ENCODE peak calls at places on chromosomes 1 and 21, in eight cellular contexts. One of them, this sample, is unnamed.

GRCh38 chr1:7390604-7391000 is 380.5 kb upstream of the VAMP3 start:
- DNase-seq in CD4-positive, alpha-beta T cell: no peak
- DNase-seq in Calu3: no peak
- DNase-seq in osteocyte: peak; percentile 62
- DNase-seq in mesothelial cell of epicardium: no peak
- DNase-seq in retinal pigment epithelial cell: no peak
- DNase-seq in AG09309: no peak
- DNase-seq in spleen: peak; percentile 66
- DNase-seq in this sample: no peak

GRCh38 chr1:2611034-2611501 is 21.7 kb downstream of the MMEL1 start:
- DNase-seq in CD4-positive, alpha-beta T cell: no peak
- DNase-seq in mesothelial cell of epicardium: no peak
- DNase-seq in spleen: peak; percentile 69
- DNase-seq in AG09309: no peak
- DNase-seq in retinal pigment epithelial cell: no peak
- DNase-seq in Calu3: peak; percentile 24
- DNase-seq in osteocyte: no peak
- DNase-seq in this sample: no peak

GRCh38 chr1:194227157-194227556 is 1040.7 kb upstream of the B3GALT2 start:
- DNase-seq in mesothelial cell of epicardium: no peak
- DNase-seq in CD4-positive, alpha-beta T cell: no peak
- DNase-seq in Calu3: no peak
- DNase-seq in AG09309: no peak
- DNase-seq in osteocyte: no peak
- DNase-seq in retinal pigment epithelial cell: no peak
- DNase-seq in spleen: no peak
- DNase-seq in this sample: no peak

GRCh38 chr1:51473716-51474115 is 45.4 kb downstream of the EPS15 start:
- DNase-seq in retinal pigment epithelial cell: no peak
- DNase-seq in Calu3: no peak
- DNase-seq in spleen: no peak
- DNase-seq in osteocyte: no peak
- DNase-seq in mesothelial cell of epicardium: no peak
- DNase-seq in CD4-positive, alpha-beta T cell: no peak
- DNase-seq in AG09309: no peak
- DNase-seq in this sample: no peak

GRCh38 chr1:224251741-224252146 is 68.7 kb downstream of the DEGS1 start:
- DNase-seq in spleen: no peak
- DNase-seq in CD4-positive, alpha-beta T cell: no peak
- DNase-seq in Calu3: no peak
- DNase-seq in AG09309: no peak
- DNase-seq in mesothelial cell of epicardium: no peak
- DNase-seq in retinal pigment epithelial cell: no peak
- DNase-seq in osteocyte: peak; percentile 4
- DNase-seq in this sample: no peak

GRCh38 chr1:85597709-85598108 is 17.1 kb downstream of the CCN1 start:
- DNase-seq in mesothelial cell of epicardium: no peak
- DNase-seq in osteocyte: no peak
- DNase-seq in retinal pigment epithelial cell: no peak
- DNase-seq in spleen: no peak
- DNase-seq in Calu3: no peak
- DNase-seq in AG09309: no peak
- DNase-seq in CD4-positive, alpha-beta T cell: no peak
- DNase-seq in this sample: no peak

GRCh38 chr1:229001467-229001866 is 266.2 kb downstream of the RHOU start:
- DNase-seq in osteocyte: no peak
- DNase-seq in CD4-positive, alpha-beta T cell: no peak
- DNase-seq in retinal pigment epithelial cell: no peak
- DNase-seq in AG09309: no peak
- DNase-seq in spleen: no peak
- DNase-seq in Calu3: no peak
- DNase-seq in mesothelial cell of epicardium: no peak
- DNase-seq in this sample: no peak

GRCh38 chr1:50419192-50419906 is 3.9 kb downstream of the DMRTA2 start:
- DNase-seq in CD4-positive, alpha-beta T cell: no peak
- DNase-seq in spleen: no peak
- DNase-seq in AG09309: no peak
- DNase-seq in retinal pigment epithelial cell: no peak
- DNase-seq in osteocyte: no peak
- DNase-seq in Calu3: peak; percentile 76
- DNase-seq in mesothelial cell of epicardium: no peak
- DNase-seq in this sample: no peak

GRCh38 chr21:42189860-42190491 is 29.0 kb upstream of the ABCG1 start:
- DNase-seq in Calu3: no peak
- DNase-seq in mesothelial cell of epicardium: no peak
- DNase-seq in AG09309: no peak
- DNase-seq in CD4-positive, alpha-beta T cell: no peak
- DNase-seq in osteocyte: peak; percentile 82
- DNase-seq in spleen: no peak
- DNase-seq in retinal pigment epithelial cell: no peak
- DNase-seq in this sample: peak; percentile 54

GRCh38 chr1:76138217-76138616 is 63.7 kb downstream of the ST6GALNAC3 start:
- DNase-seq in AG09309: no peak
- DNase-seq in Calu3: no peak
- DNase-seq in retinal pigment epithelial cell: no peak
- DNase-seq in osteocyte: no peak
- DNase-seq in mesothelial cell of epicardium: no peak
- DNase-seq in CD4-positive, alpha-beta T cell: no peak
- DNase-seq in spleen: no peak
- DNase-seq in this sample: no peak

GRCh38 chr1:53135735-53136114 is 6.7 kb downstream of the SLC1A7 start:
- DNase-seq in Calu3: no peak
- DNase-seq in osteocyte: no peak
- DNase-seq in mesothelial cell of epicardium: no peak
- DNase-seq in retinal pigment epithelial cell: no peak
- DNase-seq in AG09309: no peak
- DNase-seq in CD4-positive, alpha-beta T cell: no peak
- DNase-seq in spleen: peak; percentile 27
- DNase-seq in this sample: no peak

GRCh38 chr1:238517710-238518109 is 627.0 kb upstream of the ZP4 start:
- DNase-seq in mesothelial cell of epicardium: no peak
- DNase-seq in osteocyte: no peak
- DNase-seq in Calu3: no peak
- DNase-seq in AG09309: no peak
- DNase-seq in CD4-positive, alpha-beta T cell: no peak
- DNase-seq in spleen: no peak
- DNase-seq in retinal pigment epithelial cell: no peak
- DNase-seq in this sample: no peak

DNA sequence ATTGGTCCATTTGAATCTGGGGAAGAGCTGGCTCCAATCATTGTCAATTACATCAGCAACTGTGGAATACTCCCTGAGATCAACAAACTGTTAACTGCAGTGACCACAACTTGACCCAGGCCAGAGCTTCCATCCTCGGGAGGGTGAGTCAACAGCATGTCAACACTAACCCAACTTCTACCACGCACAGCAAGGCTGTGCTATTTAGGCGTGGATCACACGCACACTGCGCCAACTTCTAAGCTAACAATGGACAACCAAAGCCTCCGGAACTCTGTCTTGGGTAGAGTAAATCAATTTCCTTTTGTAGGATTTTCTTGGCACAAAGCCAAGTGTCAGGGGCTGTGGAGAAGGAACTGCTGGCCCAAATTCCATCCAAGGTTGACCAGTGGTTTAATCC is 30.4 kb downstream of the APP start:
- DNase-seq in CD4-positive, alpha-beta T cell: no peak
- DNase-seq in AG09309: peak; percentile 87
- DNase-seq in Calu3: peak; percentile 77
- DNase-seq in retinal pigment epithelial cell: peak; percentile 97
- DNase-seq in osteocyte: no peak
- DNase-seq in mesothelial cell of epicardium: no peak
- DNase-seq in spleen: no peak
- DNase-seq in this sample: peak; percentile 84
- TF ChIP-seq CTCF in CD4-positive, alpha-beta T cell: no peak
- TF ChIP-seq CTCF in AG09309: no peak
- TF ChIP-seq CTCF in Calu3: no peak
- TF ChIP-seq CTCF in retinal pigment epithelial cell: no peak
- TF ChIP-seq CTCF in osteocyte: no peak
- TF ChIP-seq CTCF in mesothelial cell of epicardium: no peak
- TF ChIP-seq CTCF in spleen: no peak
- TF ChIP-seq CTCF in this sample: no peak

GRCh38 chr1:110200190-110200589 is 9.9 kb upstream of the KCNC4 start:
- DNase-seq in mesothelial cell of epicardium: no peak
- DNase-seq in spleen: no peak
- DNase-seq in AG09309: no peak
- DNase-seq in osteocyte: no peak
- DNase-seq in CD4-positive, alpha-beta T cell: no peak
- DNase-seq in retinal pigment epithelial cell: no peak
- DNase-seq in Calu3: no peak
- DNase-seq in this sample: no peak

GRCh38 chr1:110201157-110201825 is 8.8 kb upstream of the KCNC4 start:
- DNase-seq in AG09309: no peak
- DNase-seq in osteocyte: no peak
- DNase-seq in CD4-positive, alpha-beta T cell: no peak
- DNase-seq in spleen: no peak
- DNase-seq in mesothelial cell of epicardium: no peak
- DNase-seq in retinal pigment epithelial cell: no peak
- DNase-seq in Calu3: no peak
- DNase-seq in this sample: no peak

GRCh38 chr1:110198746-110199145 is 11.4 kb upstream of the KCNC4 start:
- DNase-seq in CD4-positive, alpha-beta T cell: no peak
- DNase-seq in mesothelial cell of epicardium: no peak
- DNase-seq in retinal pigment epithelial cell: no peak
- DNase-seq in spleen: no peak
- DNase-seq in osteocyte: no peak
- DNase-seq in AG09309: no peak
- DNase-seq in Calu3: no peak
- DNase-seq in this sample: no peak

GRCh38 chr1:110203021-110203661 is 7.0 kb upstream of the KCNC4 start:
- DNase-seq in AG09309: no peak
- DNase-seq in Calu3: peak; percentile 70
- DNase-seq in CD4-positive, alpha-beta T cell: peak; percentile 43
- DNase-seq in mesothelial cell of epicardium: no peak
- DNase-seq in retinal pigment epithelial cell: no peak
- DNase-seq in spleen: no peak
- DNase-seq in osteocyte: no peak
- DNase-seq in this sample: peak; percentile 65

DNA sequence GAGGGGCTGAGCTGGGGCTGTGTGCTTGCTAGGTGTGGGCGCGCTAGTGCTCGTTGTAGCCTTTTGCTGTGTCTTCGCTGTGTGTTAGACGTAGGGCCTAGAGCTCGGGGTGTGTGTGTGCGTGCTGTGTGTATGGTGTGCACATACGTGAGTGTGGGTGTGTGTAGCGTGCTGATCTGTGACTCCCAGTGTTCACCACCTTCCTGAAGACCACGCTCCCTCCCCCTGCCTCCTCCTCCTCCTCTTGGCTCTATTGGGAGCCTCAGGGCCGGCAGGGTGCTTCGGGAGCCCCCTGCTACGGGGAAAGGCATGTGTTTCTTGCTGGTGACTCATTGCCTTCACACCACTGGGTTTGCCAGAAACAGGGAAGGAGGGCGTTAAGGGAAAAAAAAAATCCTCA is 9.4 kb upstream of the KCNC4 start:
- DNase-seq in AG09309: no peak
- DNase-seq in mesothelial cell of epicardium: no peak
- DNase-seq in CD4-positive, alpha-beta T cell: no peak
- DNase-seq in osteocyte: no peak
- DNase-seq in Calu3: no peak
- DNase-seq in spleen: no peak
- DNase-seq in retinal pigment epithelial cell: no peak
- DNase-seq in this sample: no peak
- TF ChIP-seq CTCF in AG09309: no peak
- TF ChIP-seq CTCF in mesothelial cell of epicardium: no peak
- TF ChIP-seq CTCF in CD4-positive, alpha-beta T cell: no peak
- TF ChIP-seq CTCF in osteocyte: no peak
- TF ChIP-seq CTCF in Calu3: no peak
- TF ChIP-seq CTCF in spleen: no peak
- TF ChIP-seq CTCF in retinal pigment epithelial cell: no peak
- TF ChIP-seq CTCF in this sample: no peak

GRCh38 chr1:19289244-19289643 is 674 bp upstream of the AKR7A3 start:
- DNase-seq in AG09309: no peak
- DNase-seq in Calu3: no peak
- DNase-seq in mesothelial cell of epicardium: no peak
- DNase-seq in CD4-positive, alpha-beta T cell: no peak
- DNase-seq in osteocyte: no peak
- DNase-seq in spleen: no peak
- DNase-seq in retinal pigment epithelial cell: no peak
- DNase-seq in this sample: no peak
- TF ChIP-seq CTCF in AG09309: no peak
- TF ChIP-seq CTCF in Calu3: no peak
- TF ChIP-seq CTCF in mesothelial cell of epicardium: no peak
- TF ChIP-seq CTCF in CD4-positive, alpha-beta T cell: no peak
- TF ChIP-seq CTCF in osteocyte: no peak
- TF ChIP-seq CTCF in spleen: no peak
- TF ChIP-seq CTCF in retinal pigment epithelial cell: no peak
- TF ChIP-seq CTCF in this sample: no peak

GRCh38 chr1:21216835-21217811 is 40.4 kb upstream of the EIF4G3 start:
- DNase-seq in osteocyte: no peak
- DNase-seq in spleen: peak; percentile 82
- DNase-seq in retinal pigment epithelial cell: no peak
- DNase-seq in Calu3: peak; percentile 57
- DNase-seq in mesothelial cell of epicardium: no peak
- DNase-seq in AG09309: no peak
- DNase-seq in CD4-positive, alpha-beta T cell: peak; percentile 48
- DNase-seq in this sample: no peak

GRCh38 chr1:21219674-21220073 is 43.0 kb upstream of the EIF4G3 start:
- DNase-seq in retinal pigment epithelial cell: no peak
- DNase-seq in CD4-positive, alpha-beta T cell: no peak
- DNase-seq in spleen: no peak
- DNase-seq in mesothelial cell of epicardium: no peak
- DNase-seq in Calu3: no peak
- DNase-seq in osteocyte: no peak
- DNase-seq in AG09309: no peak
- DNase-seq in this sample: no peak

GRCh38 chr1:21220815-21221214 is 44.1 kb upstream of the EIF4G3 start:
- DNase-seq in AG09309: no peak
- DNase-seq in osteocyte: no peak
- DNase-seq in retinal pigment epithelial cell: no peak
- DNase-seq in mesothelial cell of epicardium: no peak
- DNase-seq in spleen: no peak
- DNase-seq in Calu3: no peak
- DNase-seq in CD4-positive, alpha-beta T cell: no peak
- DNase-seq in this sample: no peak

GRCh38 chr1:21212126-21212525 is 35.4 kb upstream of the EIF4G3 start:
- DNase-seq in CD4-positive, alpha-beta T cell: no peak
- DNase-seq in osteocyte: no peak
- DNase-seq in spleen: no peak
- DNase-seq in retinal pigment epithelial cell: no peak
- DNase-seq in mesothelial cell of epicardium: no peak
- DNase-seq in Calu3: no peak
- DNase-seq in AG09309: no peak
- DNase-seq in this sample: no peak

DNA sequence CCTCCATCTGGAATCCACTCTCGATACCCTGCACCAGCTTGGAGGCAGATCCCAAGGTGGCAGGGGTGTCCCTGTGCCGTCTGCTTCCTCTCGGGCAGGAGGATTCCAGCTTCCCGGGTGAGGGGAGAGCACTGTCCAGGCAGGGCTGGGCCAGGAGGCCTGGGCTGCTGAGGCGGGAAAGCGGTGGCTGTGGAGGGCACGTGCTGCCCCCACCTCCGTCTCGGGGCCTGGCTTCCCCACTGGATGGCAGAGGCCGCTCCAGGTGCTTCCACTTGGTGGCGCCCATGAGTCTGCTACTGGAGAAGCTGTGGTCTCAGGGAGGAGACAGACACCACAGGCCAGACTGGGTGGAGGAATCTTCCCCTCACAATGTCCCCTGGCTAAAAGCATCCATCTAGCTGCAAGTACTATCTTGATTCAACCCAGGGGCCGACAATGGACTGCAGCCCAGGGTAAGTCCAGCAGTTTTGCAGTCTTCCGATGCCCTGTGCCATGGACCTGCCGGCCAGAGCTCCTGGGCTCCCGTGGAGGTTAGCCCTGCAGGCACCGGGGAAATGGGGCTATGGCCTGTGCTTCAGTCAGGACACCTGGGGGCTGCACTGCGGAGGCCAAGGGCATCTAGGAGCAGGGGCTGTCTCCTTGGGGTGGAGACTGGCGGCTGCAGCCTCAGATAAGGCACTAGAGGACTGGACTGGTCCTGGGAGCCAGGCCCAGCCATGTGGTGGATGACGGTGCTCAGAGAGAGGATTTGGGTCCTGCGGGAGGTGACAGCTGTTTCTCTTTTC is 41.3 kb upstream of the EIF4G3 start:
- DNase-seq in AG09309: no peak
- DNase-seq in osteocyte: no peak
- DNase-seq in retinal pigment epithelial cell: no peak
- DNase-seq in spleen: peak; percentile 76
- DNase-seq in Calu3: peak; percentile 28
- DNase-seq in CD4-positive, alpha-beta T cell: peak; percentile 18
- DNase-seq in mesothelial cell of epicardium: no peak
- DNase-seq in this sample: no peak
- TF ChIP-seq CTCF in AG09309: peak; percentile 46
- TF ChIP-seq CTCF in osteocyte: peak; percentile 49
- TF ChIP-seq CTCF in retinal pigment epithelial cell: peak; percentile 54
- TF ChIP-seq CTCF in spleen: no peak
- TF ChIP-seq CTCF in Calu3: no peak
- TF ChIP-seq CTCF in CD4-positive, alpha-beta T cell: no peak
- TF ChIP-seq CTCF in mesothelial cell of epicardium: no peak
- TF ChIP-seq CTCF in this sample: peak; percentile 15

This sample was measured in right atrium auricular region.